ENCODE peak calls at places on chromosomes 12 and 14, in five cellular contexts. T is fibroblast of lung, J is GM12878, P is K562, H is Karpas-422. L is an unnamed sample. For H3K4me1, the result is how much of the 10 kb centered on the place peaks cover.

GRCh38 chr14:101665478-101666078 is 95.9 kb upstream of the PPP2R5C start:
- DNase-seq in T (peak), J (no peak), P (no peak), H (peak), L (peak)

GRCh38 chr12:54136844-54137580 is 51.8 kb downstream of the SMUG1 start:
- DNase-seq in T (no peak), J (no peak), P (no peak), H (no peak), L (no peak)

GRCh38 chr12:39341179-39341578 is 101.7 kb downstream of the KIF21A start:
- DNase-seq in T (peak), J (peak), P (no peak), H (no peak), L (no peak)

GRCh38 chr12:55060470-55060869 is 40.7 kb downstream of the NEUROD4 start:
- DNase-seq in T (no peak), J (peak), P (peak), H (no peak), L (peak)

GRCh38 chr12:78887008-78887407 is 22.4 kb downstream of the SYT1 start:
- DNase-seq in T (peak), J (no peak), P (no peak), H (no peak), L (peak)

GRCh38 chr12:15982471-15982870 is 71.3 kb downstream of the DERA start:
- DNase-seq in T (peak), J (no peak), P (no peak), H (no peak), L (no peak)

GRCh38 chr14:77043177-77043983 is 14.9 kb upstream of the IRF2BPL start:
- DNase-seq in T (peak), J (peak), P (peak), H (peak), L (peak)

GRCh38 chr14:95609398-95609990 is 74.6 kb downstream of the GLRX5 start:
- DNase-seq in T (no peak), J (no peak), P (peak), H (peak), L (peak)

GRCh38 chr14:89639687-89640086 is 222.7 kb upstream of the FOXN3 start:
- DNase-seq in T (no peak), J (no peak), P (no peak), H (no peak), L (no peak)

GRCh38 chr14:83827383-83827782 is 1702.6 kb upstream of the FLRT2 start:
- DNase-seq in T (no peak), J (no peak), P (no peak), H (no peak), L (no peak)

GRCh38 chr14:98120831-98121464 is 1151.0 kb downstream of the BCL11B start:
- DNase-seq in T (no peak), J (no peak), P (no peak), H (no peak), L (no peak)

GRCh38 chr12:106107566-106107965 is 31.2 kb downstream of the NUAK1 start:
- DNase-seq in T (peak), J (no peak), P (no peak), H (no peak), L (no peak)

GRCh38 chr12:9702239-9702638 is 30.7 kb downstream of the CLECL1 start:
- DNase-seq in T (no peak), J (no peak), P (no peak), H (no peak), L (no peak)

GRCh38 chr12:88400302-88400701 is 180.0 kb downstream of the KITLG start:
- DNase-seq in T (no peak), J (no peak), P (no peak), H (no peak), L (no peak)

GRCh38 chr12:88406905-88407304 is 173.4 kb downstream of the KITLG start:
- DNase-seq in T (no peak), J (no peak), P (no peak), H (no peak), L (no peak)

GRCh38 chr12:88399811-88400210 is 180.5 kb downstream of the KITLG start:
- DNase-seq in T (no peak), J (no peak), P (no peak), H (no peak), L (no peak)

GRCh38 chr12:88401153-88401552 is 179.1 kb downstream of the KITLG start:
- DNase-seq in T (peak), J (no peak), P (no peak), H (no peak), L (no peak)
- H3K4me3 ChIP-seq in T (peak), J (no peak), P (no peak), H (no peak), L (no peak)

GRCh38 chr14:61504841-61505340 is 183.5 kb downstream of the PRKCH start:
- DNase-seq in T (no peak), J (no peak), P (no peak), H (no peak), L (no peak)

GRCh38 chr14:61508526-61508925 is 186.8 kb upstream of the HIF1A start:
- DNase-seq in T (no peak), J (no peak), P (no peak), H (no peak), L (peak)

GRCh38 chr14:61503167-61503801 is 181.9 kb downstream of the PRKCH start:
- DNase-seq in T (peak), J (peak), P (no peak), H (peak), L (no peak)

GRCh38 chr14:61502459-61503093 is 181.2 kb downstream of the PRKCH start:
- DNase-seq in T (peak), J (no peak), P (no peak), H (peak), L (peak)

DNA sequence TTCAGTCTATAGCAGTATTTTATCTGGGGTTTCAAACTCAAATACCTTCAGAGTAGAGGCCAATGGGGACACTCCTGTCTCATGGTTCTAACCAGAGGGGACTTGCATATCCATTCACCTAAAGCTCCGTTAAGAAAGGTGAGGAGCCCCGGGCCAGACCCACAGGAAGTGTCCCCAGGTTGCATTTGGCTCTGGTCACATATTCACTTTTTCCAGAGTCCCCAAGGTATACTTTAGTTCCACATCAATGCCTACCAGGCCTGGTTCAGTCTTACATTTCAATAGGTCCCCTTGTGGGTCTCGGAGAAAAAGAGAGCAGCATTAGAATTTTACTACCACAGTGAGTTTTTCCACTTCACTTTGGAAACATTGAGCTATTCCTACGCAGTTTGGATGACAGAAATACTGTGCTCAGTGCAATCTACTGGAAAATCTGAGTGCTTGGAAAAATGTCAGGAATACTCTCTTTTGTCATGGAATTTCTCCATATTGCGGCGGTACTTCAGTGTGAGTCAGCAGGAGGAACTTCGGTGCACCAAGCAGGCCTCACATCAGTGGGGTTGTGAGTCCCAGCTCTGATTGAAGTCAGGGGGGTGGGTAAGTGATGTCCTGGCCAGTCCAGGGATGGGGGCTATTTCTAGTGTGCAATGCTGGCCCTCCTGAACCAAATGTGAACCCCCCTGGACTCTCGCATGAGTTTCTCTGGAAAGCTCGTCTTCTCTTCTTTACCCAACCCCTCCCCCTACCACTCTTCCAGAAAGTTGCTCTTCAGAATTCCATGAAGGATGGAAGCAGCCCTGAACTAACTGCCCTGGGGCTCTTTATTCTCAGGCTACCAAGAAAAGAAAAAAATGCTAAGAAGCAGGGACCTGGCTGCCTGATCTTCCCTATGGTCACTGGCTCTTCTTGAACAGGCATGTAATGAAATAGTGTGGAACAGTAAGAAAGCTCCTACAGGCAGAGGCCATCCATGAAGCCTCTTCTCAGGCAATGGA is 184.7 kb downstream of the PRKCH start:
- DNase-seq in T (peak), J (no peak), P (no peak), H (no peak), L (no peak)
- H3K4me1 ChIP-seq in T (under half), J (under half), P (under half), H (half or more), L (under half)

GRCh38 chr12:11658796-11659195 is 9.3 kb downstream of the ETV6 start:
- DNase-seq in T (peak), J (no peak), P (no peak), H (no peak), L (peak)
- H3K9ac ChIP-seq in T (no peak), J (no peak), P (no peak), H (no peak), L (no peak)

DNA sequence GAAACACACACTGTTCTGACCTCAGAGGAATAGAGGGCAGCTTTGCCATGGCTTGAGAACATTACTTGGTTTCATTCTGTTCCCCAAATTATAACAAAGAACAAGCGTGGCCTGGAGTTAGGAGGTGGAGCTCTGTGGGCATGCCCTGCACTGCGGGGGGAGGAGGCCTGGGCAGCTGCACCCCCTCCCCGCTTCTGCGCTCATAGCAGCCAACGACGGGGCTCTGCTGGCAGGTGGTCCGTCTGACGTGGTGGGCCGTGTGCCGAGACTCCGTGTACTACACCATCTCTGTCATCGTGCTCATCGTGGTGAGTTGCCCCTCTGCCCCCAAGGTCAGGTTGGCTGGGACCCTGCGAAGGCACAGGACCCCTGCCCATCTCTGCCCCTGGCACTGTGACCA is 70.4 kb upstream of the RIN3 start:
- DNase-seq in T (no peak), J (no peak), P (no peak), H (no peak), L (no peak)
- H3K4me3 ChIP-seq in T (no peak), J (no peak), P (no peak), H (no peak), L (no peak)

DNA sequence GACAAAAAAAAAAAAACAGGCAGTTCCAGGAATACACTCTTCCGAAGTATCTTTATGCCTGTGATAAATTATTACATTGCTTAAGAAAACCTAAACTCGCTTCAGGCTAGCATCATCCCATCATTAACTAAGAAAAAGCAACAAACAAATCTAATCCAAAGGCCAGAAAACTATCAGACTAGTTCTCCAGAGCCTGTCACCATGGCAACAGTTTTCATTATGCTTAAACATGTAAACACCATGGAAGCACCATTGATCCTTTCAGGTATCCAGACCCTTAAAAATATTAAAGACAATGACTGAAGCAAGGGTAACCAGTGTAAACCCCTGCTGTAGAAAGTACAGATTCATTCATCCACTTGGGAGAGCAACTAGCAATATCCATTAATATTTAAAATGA is 9.8 kb downstream of the DAD1 start:
- DNase-seq in T (no peak), J (no peak), P (no peak), H (no peak), L (no peak)
- H3K4me1 ChIP-seq in T (under half), J (under half), P (under half), H (under half), L (under half)

GRCh38 chr14:55276736-55277135 is 5.5 kb downstream of the FBXO34 start:
- DNase-seq in T (no peak), J (no peak), P (no peak), H (no peak), L (no peak)

GRCh38 chr14:55274144-55274543 is 2.9 kb downstream of the FBXO34 start:
- DNase-seq in T (no peak), J (no peak), P (peak), H (no peak), L (no peak)

GRCh38 chr14:55272922-55273321 is 1.7 kb downstream of the FBXO34 start:
- DNase-seq in T (no peak), J (no peak), P (no peak), H (peak), L (no peak)

GRCh38 chr14:55272415-55272786 is 1.2 kb downstream of the FBXO34 start:
- DNase-seq in T (no peak), J (no peak), P (no peak), H (peak), L (no peak)

GRCh38 chr14:55274760-55275159 is 3.5 kb downstream of the FBXO34 start:
- DNase-seq in T (peak), J (no peak), P (peak), H (no peak), L (no peak)
- H3K9ac ChIP-seq in T (no peak), J (no peak), P (no peak), H (no peak), L (no peak)

GRCh38 chr12:7375145-7375543 is 68.8 kb downstream of the CD163L1 start:
- DNase-seq in T (no peak), J (no peak), P (no peak), H (no peak), L (no peak)

GRCh38 chr12:7374423-7375144 is 69.4 kb downstream of the CD163L1 start:
- DNase-seq in T (no peak), J (no peak), P (peak), H (peak), L (peak)

GRCh38 chr12:7373226-7373625 is 69.4 kb downstream of the ACSM4 start:
- DNase-seq in T (no peak), J (no peak), P (peak), H (no peak), L (no peak)

DNA sequence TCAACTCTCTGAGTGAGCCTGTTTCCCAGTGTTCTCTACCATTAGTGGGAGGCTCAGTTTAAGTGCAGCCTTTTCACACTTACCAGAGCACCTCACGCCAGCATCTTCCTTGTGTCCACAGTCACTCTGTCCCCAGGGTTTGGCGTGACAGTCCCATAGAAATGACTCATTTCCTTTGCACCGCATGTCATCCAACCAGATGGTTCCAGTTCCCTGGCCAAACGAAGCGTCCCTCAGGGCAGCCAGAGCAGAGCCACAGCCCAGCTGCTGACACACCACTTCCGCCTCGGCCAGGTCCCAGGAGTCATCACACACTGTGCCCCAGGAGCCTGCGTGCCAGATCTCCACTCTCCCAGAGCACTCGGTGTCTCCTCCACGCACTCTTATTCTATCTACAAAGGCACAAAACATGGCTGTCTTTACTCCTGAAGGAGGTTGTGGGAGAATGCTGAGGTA is 65.4 kb downstream of the ACSM4 start:
- DNase-seq in T (no peak), J (peak), P (peak), H (peak), L (no peak)
- H3K4me3 ChIP-seq in T (no peak), J (no peak), P (no peak), H (peak), L (no peak)

GRCh38 chr14:100066984-100067383 is 1.8 kb downstream of the EVL start:
- DNase-seq in T (no peak), J (no peak), P (peak), H (no peak), L (no peak)
- H3K4me1 ChIP-seq in T (under half), J (half or more), P (half or more), H (under half), L (under half)

L was measured in endodermal cell.